ENCODE peak calls at places on chromosomes 2 and 18, in seven cellular contexts. N is GM12865, O is ecto neural progenitor cell, C is breast epithelium, W is HEK293T, D is HT1080, H is HCEC 1CT. T is an unnamed sample.

GRCh38 chr2:147714582-147714981 is 130.2 kb upstream of the ACVR2A start:
- DNase-seq in N (no peak), O (no peak), C (no peak), W (no peak), D (no peak), H (no peak), T (no peak)

GRCh38 chr2:55970506-55970905 is 46.9 kb upstream of the EFEMP1 start:
- DNase-seq in N (no peak), O (no peak), C (no peak), W (no peak), D (no peak), H (no peak), T (no peak)

GRCh38 chr18:36157441-36157840 is 27.7 kb downstream of the ELP2 start:
- DNase-seq in N (no peak), O (no peak), C (no peak), W (no peak), D (no peak), H (peak), T (no peak)

GRCh38 chr2:20577495-20578235 is 73.2 kb downstream of the HS1BP3 start:
- DNase-seq in N (no peak), O (no peak), C (peak), W (no peak), D (peak), H (peak), T (peak)

GRCh38 chr2:131104487-131105155 is 515 bp upstream of the PLEKHB2 start:
- DNase-seq in N (peak), O (no peak), C (peak), W (peak), D (peak), H (peak), T (peak)

GRCh38 chr2:154995332-154995731 is 296.8 kb downstream of the KCNJ3 start:
- DNase-seq in N (no peak), O (no peak), C (no peak), W (peak), D (peak), H (no peak), T (no peak)

GRCh38 chr2:143420313-143420712 is 291.1 kb downstream of the ARHGAP15 start:
- DNase-seq in N (no peak), O (no peak), C (no peak), W (no peak), D (no peak), H (no peak), T (no peak)

GRCh38 chr2:220560192-220560591 is 932.8 kb downstream of the SLC4A3 start:
- DNase-seq in N (no peak), O (no peak), C (no peak), W (no peak), D (no peak), H (no peak), T (no peak)

GRCh38 chr2:101120124-101120996 is 30.8 kb downstream of the TBC1D8 start:
- DNase-seq in N (peak), O (no peak), C (peak), W (no peak), D (peak), H (peak), T (peak)

GRCh38 chr2:195411219-195411687 is 245.8 kb upstream of the SLC39A10 start:
- DNase-seq in N (no peak), O (no peak), C (no peak), W (no peak), D (peak), H (peak), T (no peak)

GRCh38 chr18:78776151-78776550 is 203.5 kb upstream of the SALL3 start:
- DNase-seq in N (no peak), O (no peak), C (no peak), W (no peak), D (no peak), H (no peak), T (no peak)

GRCh38 chr2:58289029-58289428 is 47.9 kb upstream of the FANCL start:
- DNase-seq in N (no peak), O (no peak), C (no peak), W (no peak), D (peak), H (peak), T (no peak)

GRCh38 chr2:7803515-7803914 is 878.3 kb upstream of the ID2 start:
- DNase-seq in N (no peak), O (no peak), C (no peak), W (no peak), D (no peak), H (no peak), T (no peak)

GRCh38 chr2:105129722-105130232 is 91.9 kb downstream of the MRPS9 start:
- DNase-seq in N (peak), O (peak), C (no peak), W (no peak), D (peak), H (no peak), T (no peak)